ENCODE peak calls at places on chromosomes 11 and 22, in nine cellular contexts. M is activated naive CD4-positive, alpha-beta T cell treated with anti-CD3 and anti-CD28 coated beads, Interleukin-2, amount 50 U/mL, for 72 hours; O is activated T-cell treated with anti-CD3 and anti-CD28 coated beads for 1 hour; Q is naive thymus-derived CD8-positive, alpha-beta T cell; C is ovary; G is naive thymus-derived CD4-positive, alpha-beta T cell; J is COR-L47; T is KBM-7; L is SJSA1. U is an unnamed sample.

GRCh38 chr11:16410479-16410878 is 54.1 kb upstream of the SOX6 start:
- DNase-seq in M (no peak), G (no peak), C (no peak), J (no peak), Q (no peak), T (no peak), O (no peak), L (no peak), U (no peak)

GRCh38 chr11:44564653-44565007 is 833 bp upstream of the CD82 start:
- DNase-seq in C (peak; percentile 78), O (no peak), M (no peak), L (peak; percentile 92), J (peak; percentile 50), Q (no peak), T (no peak), G (peak; percentile 12), U (peak; percentile 94)

GRCh38 chr11:123454060-123454651 is 24.1 kb downstream of the GRAMD1B start:
- DNase-seq in T (peak; percentile 90), C (no peak), M (peak; percentile 70), J (no peak), O (no peak), Q (no peak), G (no peak), L (no peak), U (no peak)

GRCh38 chr22:19129871-19130270 is 1.2 kb upstream of the TSSK2 start:
- DNase-seq in M (no peak), T (no peak), L (no peak), Q (no peak), G (no peak), C (no peak), J (no peak), O (no peak), U (no peak)

GRCh38 chr11:127629200-127629599 is 628.6 kb upstream of the KIRREL3 start:
- DNase-seq in J (no peak), T (no peak), G (no peak), M (no peak), Q (no peak), C (no peak), O (no peak), L (no peak), U (no peak)

GRCh38 chr11:33695051-33695566 is 5.5 kb downstream of the C11orf91 start:
- DNase-seq in T (no peak), J (peak; percentile 31), O (no peak), L (no peak), G (no peak), Q (no peak), M (no peak), C (no peak), U (no peak)

GRCh38 chr22:22935546-22936157 is 48.0 kb downstream of the IGLL5 start:
- DNase-seq in O (no peak), M (peak; percentile 21), J (no peak), G (no peak), T (no peak), Q (no peak), C (no peak), L (no peak), U (no peak)

GRCh38 chr11:66363805-66364535 is 7.6 kb downstream of the SLC29A2 start:
- DNase-seq in J (no peak), M (peak; percentile 92), Q (peak; percentile 64), T (peak; percentile 77), O (peak; percentile 57), C (no peak), G (peak; percentile 59), L (no peak), U (peak; percentile 82)

GRCh38 chr11:133936551-133936950 is 20.2 kb downstream of the IGSF9B start:
- DNase-seq in O (no peak), T (no peak), Q (no peak), J (no peak), L (no peak), C (no peak), M (no peak), G (no peak), U (no peak)

GRCh38 chr11:114111369-114112042 is 52.0 kb downstream of the ZBTB16 start:
- DNase-seq in J (no peak), C (no peak), M (no peak), T (no peak), Q (no peak), G (no peak), L (peak; percentile 1), O (no peak), U (no peak)

GRCh38 chr22:24005201-24005600 is at the start of gene GSTT4:
- DNase-seq in J (no peak), G (no peak), O (no peak), L (no peak), Q (no peak), T (no peak), C (no peak), M (no peak), U (peak; percentile 82)

GRCh38 chr11:6636480-6636879 is 17.3 kb upstream of the TPP1 start:
- DNase-seq in C (no peak), L (no peak), O (no peak), J (no peak), G (no peak), M (no peak), Q (no peak), T (no peak), U (no peak)

GRCh38 chr22:49627217-49628181 is 200.2 kb downstream of the BRD1 start:
- DNase-seq in T (no peak), J (no peak), G (no peak), L (peak; percentile 13), M (no peak), C (no peak), O (no peak), Q (no peak), U (peak; percentile 28)

GRCh38 chr11:111392552-111392951 is 13.5 kb upstream of the POU2AF1 start:
- DNase-seq in G (no peak), L (no peak), T (no peak), M (no peak), Q (no peak), O (no peak), J (no peak), C (no peak), U (no peak)

GRCh38 chr11:10858505-10859360 is 880 bp upstream of the ZBED5 start:
- DNase-seq in G (peak; percentile 63), T (peak; percentile 72), Q (peak; percentile 67), M (peak; percentile 51), O (peak; percentile 33), L (no peak), C (no peak), J (peak; percentile 73), U (peak; percentile 91)

GRCh38 chr11:94968334-94968958 is 4.9 kb downstream of the CWC15 start:
- DNase-seq in M (no peak), T (peak; percentile 31), J (no peak), O (no peak), G (no peak), C (no peak), Q (no peak), L (no peak), U (no peak)

GRCh38 chr11:57288771-57289579 is 35.8 kb downstream of the TNKS1BP1 start:
- DNase-seq in T (no peak), J (peak; percentile 20), M (no peak), L (peak; percentile 22), Q (no peak), O (no peak), C (no peak), G (no peak), U (no peak)

GRCh38 chr11:32939866-32940265 is 47.3 kb downstream of the QSER1 start:
- DNase-seq in O (no peak), T (no peak), Q (no peak), M (no peak), G (no peak), J (no peak), C (no peak), L (no peak), U (no peak)

GRCh38 chr11:9956483-9956882 is 292.6 kb downstream of the SWAP70 start:
- DNase-seq in Q (no peak), C (no peak), O (no peak), L (no peak), J (no peak), T (no peak), G (no peak), M (no peak), U (no peak)

GRCh38 chr11:132988381-132988780 is 543.9 kb downstream of the OPCML start:
- DNase-seq in M (no peak), C (no peak), L (no peak), J (no peak), Q (no peak), G (no peak), T (no peak), O (no peak), U (no peak)

GRCh38 chr11:16418698-16419097 is 62.4 kb upstream of the SOX6 start:
- DNase-seq in O (no peak), M (no peak), G (no peak), J (no peak), T (no peak), Q (no peak), C (no peak), L (no peak), U (no peak)

GRCh38 chr11:31822604-31823371 is 11.7 kb upstream of the PAX6 start:
- DNase-seq in J (no peak), T (no peak), C (no peak), L (no peak), M (peak; percentile 4), G (no peak), Q (no peak), O (no peak), U (no peak)

GRCh38 chr11:63813035-63813562 is at the start of gene SPINDOC:
- DNase-seq in M (peak; percentile 81), J (peak; percentile 80), O (peak; percentile 57), T (peak; percentile 59), Q (peak; percentile 60), G (peak; percentile 17), C (peak; percentile 72), L (peak; percentile 90), U (peak; percentile 86)

GRCh38 chr11:35193767-35194166 is 54.8 kb downstream of the CD44 start:
- DNase-seq in M (no peak), C (no peak), O (no peak), J (no peak), L (no peak), Q (no peak), G (no peak), T (no peak), U (no peak)

GRCh38 chr11:117217141-117217609 is 14.7 kb downstream of the PCSK7 start:
- DNase-seq in T (no peak), C (no peak), L (no peak), M (no peak), G (no peak), Q (no peak), J (no peak), O (no peak), U (no peak)

GRCh38 chr11:723120-723883 is 17.3 kb downstream of the EPS8L2 start:
- DNase-seq in G (peak; percentile 60), C (no peak), O (peak; percentile 46), T (peak; percentile 30), M (peak; percentile 37), L (no peak), J (peak; percentile 31), Q (peak; percentile 70), U (no peak)

GRCh38 chr11:16511807-16512114 is 155.4 kb upstream of the SOX6 start:
- DNase-seq in M (no peak), J (no peak), L (no peak), O (no peak), G (no peak), C (no peak), Q (no peak), T (no peak), U (no peak)

GRCh38 chr11:63574856-63575602 is 11.8 kb upstream of the PLAAT2 start:
- DNase-seq in L (no peak), G (no peak), J (no peak), T (no peak), C (peak; percentile 65), Q (no peak), M (no peak), O (no peak), U (peak; percentile 79)

GRCh38 chr22:48837341-48837935 is 990.2 kb downstream of the BRD1 start:
- DNase-seq in C (no peak), L (no peak), G (no peak), O (no peak), T (no peak), Q (no peak), M (no peak), J (no peak), U (no peak)

U was measured in aorta.